ENCODE peak calls at places on chromosomes 1 and 21, in six cellular contexts. V, I, C, Z, H and D are unnamed samples.

GRCh38 chr1:64966158-64966963 is at the start of gene JAK1:
- DNase-seq in V (peak; percentile 75), I (peak; percentile 88), C (peak; percentile 30), Z (peak; percentile 90), H (peak; percentile 83), D (no peak)

GRCh38 chr1:163875927-163876320 is 554.2 kb downstream of the NUF2 start:
- DNase-seq in V (no peak), I (no peak), C (no peak), Z (no peak), H (no peak), D (no peak)

GRCh38 chr1:226678701-226679100 is 60.4 kb downstream of the ITPKB start:
- DNase-seq in V (no peak), I (no peak), C (no peak), Z (no peak), H (no peak), D (no peak)

GRCh38 chr1:22044690-22045420 is 7.7 kb upstream of the CDC42 start:
- DNase-seq in V (no peak), I (no peak), C (no peak), Z (no peak), H (no peak), D (no peak)

GRCh38 chr1:220685879-220686278 is 4.3 kb upstream of the C1orf115 start:
- DNase-seq in V (no peak), I (no peak), C (no peak), Z (no peak), H (no peak), D (no peak)

GRCh38 chr1:157484573-157484972 is 67.7 kb downstream of the FCRL5 start:
- DNase-seq in V (no peak), I (no peak), C (no peak), Z (no peak), H (no peak), D (no peak)

GRCh38 chr1:245060684-245061374 is 94.0 kb upstream of the KIF26B start:
- DNase-seq in V (peak; percentile 43), I (peak; percentile 27), C (no peak), Z (peak; percentile 40), H (no peak), D (peak; percentile 12)

GRCh38 chr1:1305300-1306069 is 2.2 kb downstream of the ACAP3 start:
- DNase-seq in V (no peak), I (no peak), C (peak; percentile 29), Z (peak; percentile 79), H (peak; percentile 51), D (no peak)

GRCh38 chr21:42515708-42516502 is 2.3 kb downstream of the SLC37A1 start:
- DNase-seq in V (peak; percentile 43), I (no peak), C (no peak), Z (no peak), H (no peak), D (no peak)

GRCh38 chr1:151837841-151838490 is 1.7 kb downstream of the C2CD4D start:
- DNase-seq in V (peak; percentile 82), I (peak; percentile 12), C (no peak), Z (no peak), H (no peak), D (no peak)